ENCODE peak calls at places on chromosomes 4 and X, in ten cellular contexts. One of them, this sample, is unnamed.

GRCh38 chr4:156771171-156771837 is 200.3 kb downstream of the PDGFC start:
- DNase-seq in upper lobe of left lung: no peak
- DNase-seq in thoracic aorta: peak
- DNase-seq in M059J: peak
- DNase-seq in activated effector memory CD4-positive, alpha-beta T cell treated with Interleukin-2 at 50 U/mL for 16 hours: no peak
- DNase-seq in transverse colon: no peak
- DNase-seq in activated naive CD8-positive, alpha-beta T cell treated with anti-CD3 and anti-CD28 coated beads, Interleukin-2, amount 50 U/mL, for 24 hours: no peak
- DNase-seq in A549: peak
- DNase-seq in germinal center: no peak
- DNase-seq in AG08395: peak
- DNase-seq in this sample: no peak

GRCh38 chr4:41120297-41121217 is 93.8 kb downstream of the APBB2 start:
- DNase-seq in upper lobe of left lung: no peak
- DNase-seq in thoracic aorta: peak
- DNase-seq in M059J: peak
- DNase-seq in activated effector memory CD4-positive, alpha-beta T cell treated with Interleukin-2 at 50 U/mL for 16 hours: no peak
- DNase-seq in transverse colon: peak
- DNase-seq in activated naive CD8-positive, alpha-beta T cell treated with anti-CD3 and anti-CD28 coated beads, Interleukin-2, amount 50 U/mL, for 24 hours: no peak
- DNase-seq in A549: no peak
- DNase-seq in germinal center: no peak
- DNase-seq in AG08395: peak
- DNase-seq in this sample: no peak

GRCh38 chrX:13014111-13015094 is 30.0 kb downstream of the FAM9C start:
- DNase-seq in upper lobe of left lung: no peak
- DNase-seq in thoracic aorta: no peak
- DNase-seq in M059J: peak
- DNase-seq in activated effector memory CD4-positive, alpha-beta T cell treated with Interleukin-2 at 50 U/mL for 16 hours: no peak
- DNase-seq in transverse colon: no peak
- DNase-seq in activated naive CD8-positive, alpha-beta T cell treated with anti-CD3 and anti-CD28 coated beads, Interleukin-2, amount 50 U/mL, for 24 hours: no peak
- DNase-seq in A549: no peak
- DNase-seq in germinal center: no peak
- DNase-seq in AG08395: no peak
- DNase-seq in this sample: no peak

GRCh38 chr4:40575846-40576245 is 53.8 kb downstream of the RBM47 start:
- DNase-seq in upper lobe of left lung: no peak
- DNase-seq in thoracic aorta: no peak
- DNase-seq in M059J: peak
- DNase-seq in activated effector memory CD4-positive, alpha-beta T cell treated with Interleukin-2 at 50 U/mL for 16 hours: no peak
- DNase-seq in transverse colon: no peak
- DNase-seq in activated naive CD8-positive, alpha-beta T cell treated with anti-CD3 and anti-CD28 coated beads, Interleukin-2, amount 50 U/mL, for 24 hours: no peak
- DNase-seq in A549: no peak
- DNase-seq in germinal center: no peak
- DNase-seq in AG08395: no peak
- DNase-seq in this sample: no peak

GRCh38 chr4:17577660-17578481 is 873 bp downstream of the LAP3 start:
- DNase-seq in upper lobe of left lung: no peak
- DNase-seq in thoracic aorta: peak
- DNase-seq in M059J: peak
- DNase-seq in activated effector memory CD4-positive, alpha-beta T cell treated with Interleukin-2 at 50 U/mL for 16 hours: no peak
- DNase-seq in transverse colon: peak
- DNase-seq in activated naive CD8-positive, alpha-beta T cell treated with anti-CD3 and anti-CD28 coated beads, Interleukin-2, amount 50 U/mL, for 24 hours: peak
- DNase-seq in A549: no peak
- DNase-seq in germinal center: peak
- DNase-seq in AG08395: peak
- DNase-seq in this sample: no peak

GRCh38 chr4:107279729-107280128 is 243.6 kb upstream of the DKK2 start:
- DNase-seq in upper lobe of left lung: no peak
- DNase-seq in thoracic aorta: no peak
- DNase-seq in M059J: peak
- DNase-seq in activated effector memory CD4-positive, alpha-beta T cell treated with Interleukin-2 at 50 U/mL for 16 hours: no peak
- DNase-seq in transverse colon: no peak
- DNase-seq in activated naive CD8-positive, alpha-beta T cell treated with anti-CD3 and anti-CD28 coated beads, Interleukin-2, amount 50 U/mL, for 24 hours: no peak
- DNase-seq in A549: peak
- DNase-seq in germinal center: no peak
- DNase-seq in AG08395: peak
- DNase-seq in this sample: no peak

GRCh38 chrX:54208531-54208930 is 25.5 kb upstream of the FAM120C start:
- DNase-seq in upper lobe of left lung: no peak
- DNase-seq in thoracic aorta: no peak
- DNase-seq in M059J: no peak
- DNase-seq in activated effector memory CD4-positive, alpha-beta T cell treated with Interleukin-2 at 50 U/mL for 16 hours: no peak
- DNase-seq in transverse colon: no peak
- DNase-seq in activated naive CD8-positive, alpha-beta T cell treated with anti-CD3 and anti-CD28 coated beads, Interleukin-2, amount 50 U/mL, for 24 hours: no peak
- DNase-seq in A549: no peak
- DNase-seq in germinal center: no peak
- DNase-seq in AG08395: no peak
- DNase-seq in this sample: no peak

GRCh38 chrX:111874241-111874640 is 1.7 kb upstream of the TRPC5OS start:
- DNase-seq in upper lobe of left lung: no peak
- DNase-seq in thoracic aorta: no peak
- DNase-seq in M059J: no peak
- DNase-seq in activated effector memory CD4-positive, alpha-beta T cell treated with Interleukin-2 at 50 U/mL for 16 hours: no peak
- DNase-seq in transverse colon: no peak
- DNase-seq in activated naive CD8-positive, alpha-beta T cell treated with anti-CD3 and anti-CD28 coated beads, Interleukin-2, amount 50 U/mL, for 24 hours: no peak
- DNase-seq in A549: no peak
- DNase-seq in germinal center: no peak
- DNase-seq in AG08395: no peak
- DNase-seq in this sample: no peak

GRCh38 chrX:53048169-53049126 is at the start of gene GPR173:
- DNase-seq in upper lobe of left lung: peak
- DNase-seq in thoracic aorta: no peak
- DNase-seq in M059J: peak
- DNase-seq in activated effector memory CD4-positive, alpha-beta T cell treated with Interleukin-2 at 50 U/mL for 16 hours: no peak
- DNase-seq in transverse colon: peak
- DNase-seq in activated naive CD8-positive, alpha-beta T cell treated with anti-CD3 and anti-CD28 coated beads, Interleukin-2, amount 50 U/mL, for 24 hours: no peak
- DNase-seq in A549: no peak
- DNase-seq in germinal center: no peak
- DNase-seq in AG08395: peak
- DNase-seq in this sample: no peak

GRCh38 chrX:48802089-48802812 is 384 bp downstream of the HDAC6 start:
- DNase-seq in upper lobe of left lung: peak
- DNase-seq in thoracic aorta: peak
- DNase-seq in M059J: peak
- DNase-seq in activated effector memory CD4-positive, alpha-beta T cell treated with Interleukin-2 at 50 U/mL for 16 hours: no peak
- DNase-seq in transverse colon: peak
- DNase-seq in activated naive CD8-positive, alpha-beta T cell treated with anti-CD3 and anti-CD28 coated beads, Interleukin-2, amount 50 U/mL, for 24 hours: peak
- DNase-seq in A549: peak
- DNase-seq in germinal center: peak
- DNase-seq in AG08395: peak
- DNase-seq in this sample: peak

GRCh38 chr4:105544517-105544916 is 7.9 kb upstream of the ARHGEF38 start:
- DNase-seq in upper lobe of left lung: no peak
- DNase-seq in thoracic aorta: no peak
- DNase-seq in M059J: no peak
- DNase-seq in activated effector memory CD4-positive, alpha-beta T cell treated with Interleukin-2 at 50 U/mL for 16 hours: no peak
- DNase-seq in transverse colon: no peak
- DNase-seq in activated naive CD8-positive, alpha-beta T cell treated with anti-CD3 and anti-CD28 coated beads, Interleukin-2, amount 50 U/mL, for 24 hours: no peak
- DNase-seq in A549: no peak
- DNase-seq in germinal center: no peak
- DNase-seq in AG08395: no peak
- DNase-seq in this sample: no peak

GRCh38 chrX:103626855-103627254 is 1.9 kb upstream of the TCEAL1 start:
- DNase-seq in upper lobe of left lung: no peak
- DNase-seq in thoracic aorta: no peak
- DNase-seq in M059J: peak
- DNase-seq in activated effector memory CD4-positive, alpha-beta T cell treated with Interleukin-2 at 50 U/mL for 16 hours: no peak
- DNase-seq in transverse colon: no peak
- DNase-seq in activated naive CD8-positive, alpha-beta T cell treated with anti-CD3 and anti-CD28 coated beads, Interleukin-2, amount 50 U/mL, for 24 hours: no peak
- DNase-seq in A549: no peak
- DNase-seq in germinal center: no peak
- DNase-seq in AG08395: no peak
- DNase-seq in this sample: no peak

GRCh38 chr4:143084566-143084965 is 100.2 kb upstream of the USP38 start:
- DNase-seq in upper lobe of left lung: no peak
- DNase-seq in thoracic aorta: no peak
- DNase-seq in M059J: peak
- DNase-seq in activated effector memory CD4-positive, alpha-beta T cell treated with Interleukin-2 at 50 U/mL for 16 hours: no peak
- DNase-seq in transverse colon: no peak
- DNase-seq in activated naive CD8-positive, alpha-beta T cell treated with anti-CD3 and anti-CD28 coated beads, Interleukin-2, amount 50 U/mL, for 24 hours: no peak
- DNase-seq in A549: no peak
- DNase-seq in germinal center: no peak
- DNase-seq in AG08395: no peak
- DNase-seq in this sample: no peak

GRCh38 chr4:30718889-30719252 is 1.3 kb upstream of the PCDH7 start:
- DNase-seq in upper lobe of left lung: peak
- DNase-seq in thoracic aorta: no peak
- DNase-seq in M059J: peak
- DNase-seq in activated effector memory CD4-positive, alpha-beta T cell treated with Interleukin-2 at 50 U/mL for 16 hours: no peak
- DNase-seq in transverse colon: no peak
- DNase-seq in activated naive CD8-positive, alpha-beta T cell treated with anti-CD3 and anti-CD28 coated beads, Interleukin-2, amount 50 U/mL, for 24 hours: peak
- DNase-seq in A549: no peak
- DNase-seq in germinal center: no peak
- DNase-seq in AG08395: no peak
- DNase-seq in this sample: no peak

GRCh38 chr4:164952551-164952950 is 24.9 kb downstream of the TRIM61 start:
- DNase-seq in upper lobe of left lung: no peak
- DNase-seq in thoracic aorta: no peak
- DNase-seq in M059J: no peak
- DNase-seq in activated effector memory CD4-positive, alpha-beta T cell treated with Interleukin-2 at 50 U/mL for 16 hours: no peak
- DNase-seq in transverse colon: no peak
- DNase-seq in activated naive CD8-positive, alpha-beta T cell treated with anti-CD3 and anti-CD28 coated beads, Interleukin-2, amount 50 U/mL, for 24 hours: no peak
- DNase-seq in A549: no peak
- DNase-seq in germinal center: no peak
- DNase-seq in AG08395: no peak
- DNase-seq in this sample: no peak

GRCh38 chr4:68751138-68751537 is 64.7 kb upstream of the UGT2B10 start:
- DNase-seq in upper lobe of left lung: no peak
- DNase-seq in thoracic aorta: no peak
- DNase-seq in M059J: no peak
- DNase-seq in activated effector memory CD4-positive, alpha-beta T cell treated with Interleukin-2 at 50 U/mL for 16 hours: no peak
- DNase-seq in transverse colon: no peak
- DNase-seq in activated naive CD8-positive, alpha-beta T cell treated with anti-CD3 and anti-CD28 coated beads, Interleukin-2, amount 50 U/mL, for 24 hours: no peak
- DNase-seq in A549: no peak
- DNase-seq in germinal center: no peak
- DNase-seq in AG08395: no peak
- DNase-seq in this sample: no peak

GRCh38 chr4:70721747-70722146 is at the start of gene RUFY3:
- DNase-seq in upper lobe of left lung: no peak
- DNase-seq in thoracic aorta: no peak
- DNase-seq in M059J: peak
- DNase-seq in activated effector memory CD4-positive, alpha-beta T cell treated with Interleukin-2 at 50 U/mL for 16 hours: no peak
- DNase-seq in transverse colon: no peak
- DNase-seq in activated naive CD8-positive, alpha-beta T cell treated with anti-CD3 and anti-CD28 coated beads, Interleukin-2, amount 50 U/mL, for 24 hours: no peak
- DNase-seq in A549: no peak
- DNase-seq in germinal center: no peak
- DNase-seq in AG08395: peak
- DNase-seq in this sample: no peak

GRCh38 chr4:11189756-11190155 is 238.9 kb downstream of the HS3ST1 start:
- DNase-seq in upper lobe of left lung: no peak
- DNase-seq in thoracic aorta: no peak
- DNase-seq in M059J: no peak
- DNase-seq in activated effector memory CD4-positive, alpha-beta T cell treated with Interleukin-2 at 50 U/mL for 16 hours: no peak
- DNase-seq in transverse colon: no peak
- DNase-seq in activated naive CD8-positive, alpha-beta T cell treated with anti-CD3 and anti-CD28 coated beads, Interleukin-2, amount 50 U/mL, for 24 hours: no peak
- DNase-seq in A549: no peak
- DNase-seq in germinal center: no peak
- DNase-seq in AG08395: no peak
- DNase-seq in this sample: no peak

GRCh38 chrX:39367429-39367828 is 566.2 kb downstream of the MID1IP1 start:
- DNase-seq in upper lobe of left lung: no peak
- DNase-seq in thoracic aorta: no peak
- DNase-seq in M059J: no peak
- DNase-seq in activated effector memory CD4-positive, alpha-beta T cell treated with Interleukin-2 at 50 U/mL for 16 hours: no peak
- DNase-seq in transverse colon: peak
- DNase-seq in activated naive CD8-positive, alpha-beta T cell treated with anti-CD3 and anti-CD28 coated beads, Interleukin-2, amount 50 U/mL, for 24 hours: no peak
- DNase-seq in A549: no peak
- DNase-seq in germinal center: no peak
- DNase-seq in AG08395: no peak
- DNase-seq in this sample: no peak

GRCh38 chrX:101442095-101442494 is 34.1 kb downstream of the HNRNPH2 start:
- DNase-seq in upper lobe of left lung: no peak
- DNase-seq in thoracic aorta: no peak
- DNase-seq in M059J: no peak
- DNase-seq in activated effector memory CD4-positive, alpha-beta T cell treated with Interleukin-2 at 50 U/mL for 16 hours: no peak
- DNase-seq in transverse colon: no peak
- DNase-seq in activated naive CD8-positive, alpha-beta T cell treated with anti-CD3 and anti-CD28 coated beads, Interleukin-2, amount 50 U/mL, for 24 hours: no peak
- DNase-seq in A549: no peak
- DNase-seq in germinal center: no peak
- DNase-seq in AG08395: no peak
- DNase-seq in this sample: no peak

GRCh38 chr4:24024597-24024996 is 134.8 kb upstream of the PPARGC1A start:
- DNase-seq in upper lobe of left lung: no peak
- DNase-seq in thoracic aorta: no peak
- DNase-seq in M059J: no peak
- DNase-seq in activated effector memory CD4-positive, alpha-beta T cell treated with Interleukin-2 at 50 U/mL for 16 hours: no peak
- DNase-seq in transverse colon: no peak
- DNase-seq in activated naive CD8-positive, alpha-beta T cell treated with anti-CD3 and anti-CD28 coated beads, Interleukin-2, amount 50 U/mL, for 24 hours: no peak
- DNase-seq in A549: no peak
- DNase-seq in germinal center: no peak
- DNase-seq in AG08395: no peak
- DNase-seq in this sample: no peak

GRCh38 chrX:7146026-7146702 is 1.3 kb upstream of the STS start:
- DNase-seq in upper lobe of left lung: no peak
- DNase-seq in thoracic aorta: no peak
- DNase-seq in M059J: no peak
- DNase-seq in activated effector memory CD4-positive, alpha-beta T cell treated with Interleukin-2 at 50 U/mL for 16 hours: no peak
- DNase-seq in transverse colon: no peak
- DNase-seq in activated naive CD8-positive, alpha-beta T cell treated with anti-CD3 and anti-CD28 coated beads, Interleukin-2, amount 50 U/mL, for 24 hours: no peak
- DNase-seq in A549: peak
- DNase-seq in germinal center: no peak
- DNase-seq in AG08395: no peak
- DNase-seq in this sample: no peak

GRCh38 chr4:53744446-53745160 is 153.3 kb upstream of the LNX1 start:
- DNase-seq in upper lobe of left lung: no peak
- DNase-seq in thoracic aorta: no peak
- DNase-seq in M059J: no peak
- DNase-seq in activated effector memory CD4-positive, alpha-beta T cell treated with Interleukin-2 at 50 U/mL for 16 hours: no peak
- DNase-seq in transverse colon: no peak
- DNase-seq in activated naive CD8-positive, alpha-beta T cell treated with anti-CD3 and anti-CD28 coated beads, Interleukin-2, amount 50 U/mL, for 24 hours: no peak
- DNase-seq in A549: no peak
- DNase-seq in germinal center: no peak
- DNase-seq in AG08395: no peak
- DNase-seq in this sample: no peak

GRCh38 chrX:119899125-119899524 is 3.4 kb downstream of the AKAP14 start:
- DNase-seq in upper lobe of left lung: no peak
- DNase-seq in thoracic aorta: no peak
- DNase-seq in M059J: no peak
- DNase-seq in activated effector memory CD4-positive, alpha-beta T cell treated with Interleukin-2 at 50 U/mL for 16 hours: no peak
- DNase-seq in transverse colon: peak
- DNase-seq in activated naive CD8-positive, alpha-beta T cell treated with anti-CD3 and anti-CD28 coated beads, Interleukin-2, amount 50 U/mL, for 24 hours: no peak
- DNase-seq in A549: no peak
- DNase-seq in germinal center: no peak
- DNase-seq in AG08395: no peak
- DNase-seq in this sample: no peak

GRCh38 chr4:62881210-62881609 is 1528.0 kb downstream of the TECRL start:
- DNase-seq in upper lobe of left lung: no peak
- DNase-seq in thoracic aorta: no peak
- DNase-seq in M059J: no peak
- DNase-seq in activated effector memory CD4-positive, alpha-beta T cell treated with Interleukin-2 at 50 U/mL for 16 hours: no peak
- DNase-seq in transverse colon: no peak
- DNase-seq in activated naive CD8-positive, alpha-beta T cell treated with anti-CD3 and anti-CD28 coated beads, Interleukin-2, amount 50 U/mL, for 24 hours: no peak
- DNase-seq in A549: no peak
- DNase-seq in germinal center: no peak
- DNase-seq in AG08395: no peak
- DNase-seq in this sample: no peak

GRCh38 chr4:3218824-3219760 is 29.9 kb upstream of the MSANTD1 start:
- DNase-seq in upper lobe of left lung: no peak
- DNase-seq in thoracic aorta: no peak
- DNase-seq in M059J: no peak
- DNase-seq in activated effector memory CD4-positive, alpha-beta T cell treated with Interleukin-2 at 50 U/mL for 16 hours: no peak
- DNase-seq in transverse colon: no peak
- DNase-seq in activated naive CD8-positive, alpha-beta T cell treated with anti-CD3 and anti-CD28 coated beads, Interleukin-2, amount 50 U/mL, for 24 hours: no peak
- DNase-seq in A549: no peak
- DNase-seq in germinal center: no peak
- DNase-seq in AG08395: no peak
- DNase-seq in this sample: no peak